ENCODE peak calls at places on chromosomes 7 and 10, in ten cellular contexts. One of them, this sample, is unnamed. For H3K9me3, the result is how much of the 10 kb centered on the place peaks cover.

GRCh38 chr10:60735244-60735643 is 43.0 kb upstream of the CDK1 start:
- DNase-seq in HCT116: no peak
- DNase-seq in esophagus muscularis mucosa: no peak
- DNase-seq in breast epithelium: no peak
- DNase-seq in sigmoid colon: no peak
- DNase-seq in suprapubic skin: no peak
- DNase-seq in prostate gland: peak
- DNase-seq in stomach: no peak
- DNase-seq in endothelial cell of umbilical vein: no peak
- DNase-seq in transverse colon: peak
- DNase-seq in this sample: no peak

GRCh38 chr10:317219-317868 is 182.1 kb downstream of the ZMYND11 start:
- DNase-seq in prostate gland: no peak
- DNase-seq in breast epithelium: no peak
- DNase-seq in stomach: no peak
- DNase-seq in transverse colon: peak
- DNase-seq in endothelial cell of umbilical vein: no peak
- DNase-seq in suprapubic skin: no peak
- DNase-seq in esophagus muscularis mucosa: no peak
- DNase-seq in HCT116: no peak
- DNase-seq in sigmoid colon: no peak
- DNase-seq in this sample: peak

GRCh38 chr10:576130-576465 is 113.4 kb downstream of the DIP2C start:
- DNase-seq in HCT116: no peak
- DNase-seq in stomach: no peak
- DNase-seq in esophagus muscularis mucosa: no peak
- DNase-seq in sigmoid colon: no peak
- DNase-seq in endothelial cell of umbilical vein: no peak
- DNase-seq in prostate gland: no peak
- DNase-seq in transverse colon: no peak
- DNase-seq in breast epithelium: no peak
- DNase-seq in suprapubic skin: no peak
- DNase-seq in this sample: no peak

GRCh38 chr7:109322833-109323232 is 753.2 kb downstream of the DNAJB9 start:
- DNase-seq in suprapubic skin: no peak
- DNase-seq in sigmoid colon: no peak
- DNase-seq in endothelial cell of umbilical vein: no peak
- DNase-seq in prostate gland: no peak
- DNase-seq in transverse colon: no peak
- DNase-seq in HCT116: no peak
- DNase-seq in stomach: no peak
- DNase-seq in esophagus muscularis mucosa: no peak
- DNase-seq in breast epithelium: no peak
- DNase-seq in this sample: no peak

GRCh38 chr7:129311429-129311828 is 86.6 kb downstream of the AHCYL2 start:
- DNase-seq in esophagus muscularis mucosa: no peak
- DNase-seq in breast epithelium: no peak
- DNase-seq in prostate gland: no peak
- DNase-seq in endothelial cell of umbilical vein: no peak
- DNase-seq in HCT116: no peak
- DNase-seq in transverse colon: no peak
- DNase-seq in suprapubic skin: no peak
- DNase-seq in stomach: no peak
- DNase-seq in sigmoid colon: no peak
- DNase-seq in this sample: no peak

GRCh38 chr10:121478590-121478989 is 119.7 kb downstream of the FGFR2 start:
- DNase-seq in endothelial cell of umbilical vein: no peak
- DNase-seq in stomach: no peak
- DNase-seq in breast epithelium: no peak
- DNase-seq in esophagus muscularis mucosa: no peak
- DNase-seq in sigmoid colon: no peak
- DNase-seq in suprapubic skin: no peak
- DNase-seq in prostate gland: no peak
- DNase-seq in HCT116: no peak
- DNase-seq in transverse colon: no peak
- DNase-seq in this sample: no peak

GRCh38 chr10:99449023-99449422 is 18.6 kb upstream of the GOT1 start:
- DNase-seq in HCT116: no peak
- DNase-seq in breast epithelium: no peak
- DNase-seq in transverse colon: no peak
- DNase-seq in stomach: no peak
- DNase-seq in prostate gland: no peak
- DNase-seq in suprapubic skin: no peak
- DNase-seq in endothelial cell of umbilical vein: no peak
- DNase-seq in esophagus muscularis mucosa: no peak
- DNase-seq in sigmoid colon: no peak
- DNase-seq in this sample: no peak

GRCh38 chr7:90345548-90346319 is 782 bp upstream of the GTPBP10 start:
- DNase-seq in endothelial cell of umbilical vein: peak
- DNase-seq in sigmoid colon: no peak
- DNase-seq in breast epithelium: no peak
- DNase-seq in HCT116: no peak
- DNase-seq in suprapubic skin: no peak
- DNase-seq in esophagus muscularis mucosa: no peak
- DNase-seq in stomach: no peak
- DNase-seq in prostate gland: peak
- DNase-seq in transverse colon: peak
- DNase-seq in this sample: no peak

GRCh38 chr7:80916770-80917681 is 1.8 kb downstream of the SEMA3C start:
- DNase-seq in esophagus muscularis mucosa: no peak
- DNase-seq in breast epithelium: no peak
- DNase-seq in stomach: no peak
- DNase-seq in HCT116: no peak
- DNase-seq in sigmoid colon: no peak
- DNase-seq in transverse colon: no peak
- DNase-seq in suprapubic skin: no peak
- DNase-seq in endothelial cell of umbilical vein: peak
- DNase-seq in prostate gland: no peak
- DNase-seq in this sample: no peak

GRCh38 chr7:156892086-156892800 is 740 bp downstream of the LMBR1 start:
- DNase-seq in HCT116: no peak
- DNase-seq in stomach: peak
- DNase-seq in esophagus muscularis mucosa: no peak
- DNase-seq in endothelial cell of umbilical vein: peak
- DNase-seq in suprapubic skin: peak
- DNase-seq in sigmoid colon: peak
- DNase-seq in prostate gland: peak
- DNase-seq in breast epithelium: no peak
- DNase-seq in transverse colon: peak
- DNase-seq in this sample: peak

GRCh38 chr7:90387470-90388240 is 15.6 kb upstream of the CLDN12 start:
- DNase-seq in suprapubic skin: no peak
- DNase-seq in prostate gland: no peak
- DNase-seq in endothelial cell of umbilical vein: no peak
- DNase-seq in sigmoid colon: no peak
- DNase-seq in breast epithelium: no peak
- DNase-seq in esophagus muscularis mucosa: no peak
- DNase-seq in HCT116: no peak
- DNase-seq in transverse colon: no peak
- DNase-seq in stomach: no peak
- DNase-seq in this sample: no peak

GRCh38 chr10:76010703-76011102 is 579.3 kb downstream of the LRMDA start:
- DNase-seq in suprapubic skin: no peak
- DNase-seq in sigmoid colon: no peak
- DNase-seq in stomach: no peak
- DNase-seq in transverse colon: no peak
- DNase-seq in HCT116: no peak
- DNase-seq in prostate gland: no peak
- DNase-seq in endothelial cell of umbilical vein: no peak
- DNase-seq in breast epithelium: no peak
- DNase-seq in esophagus muscularis mucosa: no peak
- DNase-seq in this sample: no peak

GRCh38 chr7:3164363-3164762 is 120.7 kb upstream of the CARD11 start:
- DNase-seq in HCT116: no peak
- DNase-seq in endothelial cell of umbilical vein: no peak
- DNase-seq in suprapubic skin: no peak
- DNase-seq in transverse colon: no peak
- DNase-seq in breast epithelium: no peak
- DNase-seq in sigmoid colon: no peak
- DNase-seq in prostate gland: no peak
- DNase-seq in esophagus muscularis mucosa: no peak
- DNase-seq in stomach: peak
- DNase-seq in this sample: no peak

GRCh38 chr10:63700209-63700934 is 179.2 kb downstream of the REEP3 start:
- DNase-seq in prostate gland: no peak
- DNase-seq in sigmoid colon: no peak
- DNase-seq in transverse colon: no peak
- DNase-seq in stomach: no peak
- DNase-seq in HCT116: peak
- DNase-seq in endothelial cell of umbilical vein: peak
- DNase-seq in suprapubic skin: no peak
- DNase-seq in breast epithelium: no peak
- DNase-seq in esophagus muscularis mucosa: no peak
- DNase-seq in this sample: no peak

GRCh38 chr10:48792121-48792520 is 107.4 kb downstream of the WDFY4 start:
- DNase-seq in prostate gland: no peak
- DNase-seq in transverse colon: no peak
- DNase-seq in stomach: no peak
- DNase-seq in endothelial cell of umbilical vein: no peak
- DNase-seq in esophagus muscularis mucosa: no peak
- DNase-seq in sigmoid colon: no peak
- DNase-seq in HCT116: no peak
- DNase-seq in suprapubic skin: no peak
- DNase-seq in breast epithelium: no peak
- DNase-seq in this sample: no peak

GRCh38 chr7:105830405-105831218 is 45.8 kb downstream of the ATXN7L1 start:
- DNase-seq in stomach: no peak
- DNase-seq in suprapubic skin: no peak
- DNase-seq in prostate gland: peak
- DNase-seq in esophagus muscularis mucosa: no peak
- DNase-seq in breast epithelium: no peak
- DNase-seq in HCT116: peak
- DNase-seq in endothelial cell of umbilical vein: peak
- DNase-seq in sigmoid colon: no peak
- DNase-seq in transverse colon: no peak
- DNase-seq in this sample: no peak

GRCh38 chr7:105827106-105827870 is 49.1 kb downstream of the ATXN7L1 start:
- DNase-seq in breast epithelium: no peak
- DNase-seq in endothelial cell of umbilical vein: no peak
- DNase-seq in suprapubic skin: no peak
- DNase-seq in esophagus muscularis mucosa: no peak
- DNase-seq in sigmoid colon: no peak
- DNase-seq in HCT116: no peak
- DNase-seq in transverse colon: no peak
- DNase-seq in stomach: no peak
- DNase-seq in prostate gland: no peak
- DNase-seq in this sample: no peak

GRCh38 chr7:105826143-105826542 is 50.3 kb downstream of the ATXN7L1 start:
- DNase-seq in endothelial cell of umbilical vein: no peak
- DNase-seq in stomach: no peak
- DNase-seq in sigmoid colon: no peak
- DNase-seq in esophagus muscularis mucosa: no peak
- DNase-seq in transverse colon: no peak
- DNase-seq in breast epithelium: no peak
- DNase-seq in suprapubic skin: no peak
- DNase-seq in HCT116: no peak
- DNase-seq in prostate gland: peak
- DNase-seq in this sample: no peak

GRCh38 chr7:105829681-105830322 is 46.6 kb downstream of the ATXN7L1 start:
- DNase-seq in esophagus muscularis mucosa: no peak
- DNase-seq in HCT116: no peak
- DNase-seq in stomach: no peak
- DNase-seq in breast epithelium: no peak
- DNase-seq in suprapubic skin: no peak
- DNase-seq in endothelial cell of umbilical vein: peak
- DNase-seq in transverse colon: no peak
- DNase-seq in sigmoid colon: no peak
- DNase-seq in prostate gland: no peak
- DNase-seq in this sample: no peak

GRCh38 chr7:105828141-105828540 is 48.3 kb downstream of the ATXN7L1 start:
- DNase-seq in transverse colon: no peak
- DNase-seq in sigmoid colon: no peak
- DNase-seq in prostate gland: no peak
- DNase-seq in endothelial cell of umbilical vein: no peak
- DNase-seq in breast epithelium: no peak
- DNase-seq in HCT116: no peak
- DNase-seq in stomach: no peak
- DNase-seq in suprapubic skin: no peak
- DNase-seq in esophagus muscularis mucosa: no peak
- DNase-seq in this sample: no peak
- TF ChIP-seq POLR2AphosphoS5 in transverse colon: no peak
- TF ChIP-seq POLR2AphosphoS5 in sigmoid colon: no peak
- TF ChIP-seq POLR2AphosphoS5 in prostate gland: no peak
- TF ChIP-seq POLR2AphosphoS5 in endothelial cell of umbilical vein: no peak
- TF ChIP-seq POLR2AphosphoS5 in breast epithelium: no peak
- TF ChIP-seq POLR2AphosphoS5 in HCT116: no peak
- TF ChIP-seq POLR2AphosphoS5 in stomach: no peak
- TF ChIP-seq POLR2AphosphoS5 in suprapubic skin: no peak
- TF ChIP-seq POLR2AphosphoS5 in esophagus muscularis mucosa: no peak
- TF ChIP-seq POLR2AphosphoS5 in this sample: no peak

GRCh38 chr10:79390551-79391229 is 43.4 kb downstream of the PPIF start:
- DNase-seq in suprapubic skin: peak
- DNase-seq in prostate gland: no peak
- DNase-seq in esophagus muscularis mucosa: no peak
- DNase-seq in transverse colon: peak
- DNase-seq in breast epithelium: no peak
- DNase-seq in sigmoid colon: peak
- DNase-seq in stomach: peak
- DNase-seq in HCT116: no peak
- DNase-seq in endothelial cell of umbilical vein: no peak
- DNase-seq in this sample: peak
- TF ChIP-seq POLR2A in suprapubic skin: no peak
- TF ChIP-seq POLR2A in prostate gland: no peak
- TF ChIP-seq POLR2A in esophagus muscularis mucosa: no peak
- TF ChIP-seq POLR2A in transverse colon: no peak
- TF ChIP-seq POLR2A in breast epithelium: no peak
- TF ChIP-seq POLR2A in sigmoid colon: no peak
- TF ChIP-seq POLR2A in stomach: no peak
- TF ChIP-seq POLR2A in HCT116: no peak
- TF ChIP-seq POLR2A in endothelial cell of umbilical vein: no peak
- TF ChIP-seq POLR2A in this sample: no peak

DNA sequence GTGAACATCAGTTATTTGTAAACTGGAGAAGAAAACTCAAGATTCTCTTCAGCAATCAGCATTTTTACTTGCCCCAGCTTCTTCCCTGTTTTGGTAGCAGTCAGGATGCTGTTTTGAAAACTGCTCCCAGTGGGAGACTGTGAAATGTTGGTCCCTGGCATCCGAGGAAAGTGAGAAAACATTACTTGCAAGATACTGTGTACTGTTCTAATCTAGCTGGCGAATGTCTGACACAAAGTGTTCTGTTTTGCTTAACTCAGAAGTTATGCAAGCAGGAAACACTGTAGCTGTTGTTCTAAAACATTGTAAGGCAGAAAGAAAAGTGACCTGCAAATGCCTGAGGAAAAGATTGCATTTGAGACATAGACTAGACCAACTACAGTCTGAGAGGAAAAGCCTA is 171.8 kb upstream of the POM121L12 start:
- DNase-seq in sigmoid colon: no peak
- DNase-seq in breast epithelium: no peak
- DNase-seq in endothelial cell of umbilical vein: no peak
- DNase-seq in esophagus muscularis mucosa: no peak
- DNase-seq in stomach: no peak
- DNase-seq in transverse colon: no peak
- DNase-seq in suprapubic skin: no peak
- DNase-seq in HCT116: no peak
- DNase-seq in prostate gland: no peak
- DNase-seq in this sample: no peak
- H3K9me3 ChIP-seq in sigmoid colon: under half
- H3K9me3 ChIP-seq in breast epithelium: under half
- H3K9me3 ChIP-seq in endothelial cell of umbilical vein: under half
- H3K9me3 ChIP-seq in esophagus muscularis mucosa: under half
- H3K9me3 ChIP-seq in stomach: under half
- H3K9me3 ChIP-seq in transverse colon: under half
- H3K9me3 ChIP-seq in suprapubic skin: under half
- H3K9me3 ChIP-seq in HCT116: under half
- H3K9me3 ChIP-seq in prostate gland: under half
- H3K9me3 ChIP-seq in this sample: half or more

GRCh38 chr10:79299397-79300370 is 47.6 kb upstream of the PPIF start:
- DNase-seq in HCT116: no peak
- DNase-seq in prostate gland: no peak
- DNase-seq in sigmoid colon: no peak
- DNase-seq in stomach: no peak
- DNase-seq in endothelial cell of umbilical vein: no peak
- DNase-seq in transverse colon: no peak
- DNase-seq in suprapubic skin: no peak
- DNase-seq in breast epithelium: no peak
- DNase-seq in esophagus muscularis mucosa: no peak
- DNase-seq in this sample: no peak
- TF ChIP-seq POLR2AphosphoS5 in HCT116: no peak
- TF ChIP-seq POLR2AphosphoS5 in prostate gland: peak
- TF ChIP-seq POLR2AphosphoS5 in sigmoid colon: no peak
- TF ChIP-seq POLR2AphosphoS5 in stomach: no peak
- TF ChIP-seq POLR2AphosphoS5 in endothelial cell of umbilical vein: peak
- TF ChIP-seq POLR2AphosphoS5 in transverse colon: no peak
- TF ChIP-seq POLR2AphosphoS5 in suprapubic skin: peak
- TF ChIP-seq POLR2AphosphoS5 in breast epithelium: no peak
- TF ChIP-seq POLR2AphosphoS5 in esophagus muscularis mucosa: peak
- TF ChIP-seq POLR2AphosphoS5 in this sample: peak

This sample was measured in spleen.